ENCODE peak calls at places on chromosomes 16 and 17, in ten cellular contexts. One of them, this sample, is unnamed.

GRCh38 chr17:17416007-17416399 is 60.8 kb upstream of the MED9 start:
- DNase-seq in sigmoid colon: peak; percentile 40
- DNase-seq in H7: peak; percentile 90
- DNase-seq in HFF-Myc: no peak
- DNase-seq in substantia nigra: no peak
- DNase-seq in midbrain: peak; percentile 49
- DNase-seq in A549: peak; percentile 86
- DNase-seq in fibroblast of mammary gland: peak; percentile 88
- DNase-seq in stimulated activated CD4-positive, alpha-beta T cell treated with anti-CD3 and anti-CD28 coated beads, Interleukin-1b, Interleukin-23, amount 100 ng/mL, for 24 hours: no peak
- DNase-seq in HuH-7.5: no peak
- DNase-seq in this sample: peak; percentile 84

GRCh38 chr17:67970783-67971182 is 25.5 kb downstream of the C17orf58 start:
- DNase-seq in sigmoid colon: no peak
- DNase-seq in stimulated activated CD4-positive, alpha-beta T cell treated with anti-CD3 and anti-CD28 coated beads, Interleukin-1b, Interleukin-23, amount 100 ng/mL, for 24 hours: no peak
- DNase-seq in midbrain: no peak
- DNase-seq in fibroblast of mammary gland: no peak
- DNase-seq in HFF-Myc: no peak
- DNase-seq in HuH-7.5: no peak
- DNase-seq in substantia nigra: no peak
- DNase-seq in H7: no peak
- DNase-seq in A549: no peak
- DNase-seq in this sample: no peak

GRCh38 chr16:79261461-79261860 is 339.1 kb downstream of the MAF start:
- DNase-seq in H7: peak; percentile 75
- DNase-seq in A549: no peak
- DNase-seq in HFF-Myc: no peak
- DNase-seq in midbrain: peak; percentile 4
- DNase-seq in substantia nigra: no peak
- DNase-seq in sigmoid colon: no peak
- DNase-seq in HuH-7.5: peak; percentile 50
- DNase-seq in stimulated activated CD4-positive, alpha-beta T cell treated with anti-CD3 and anti-CD28 coated beads, Interleukin-1b, Interleukin-23, amount 100 ng/mL, for 24 hours: peak; percentile 34
- DNase-seq in fibroblast of mammary gland: no peak
- DNase-seq in this sample: peak; percentile 70

GRCh38 chr17:57747221-57748017 is 2.3 kb upstream of the CCDC182 start:
- DNase-seq in fibroblast of mammary gland: peak; percentile 69
- DNase-seq in sigmoid colon: no peak
- DNase-seq in stimulated activated CD4-positive, alpha-beta T cell treated with anti-CD3 and anti-CD28 coated beads, Interleukin-1b, Interleukin-23, amount 100 ng/mL, for 24 hours: no peak
- DNase-seq in A549: peak; percentile 84
- DNase-seq in H7: peak; percentile 84
- DNase-seq in HFF-Myc: peak; percentile 37
- DNase-seq in HuH-7.5: peak; percentile 80
- DNase-seq in substantia nigra: no peak
- DNase-seq in midbrain: peak; percentile 48
- DNase-seq in this sample: peak; percentile 68

GRCh38 chr17:49880291-49881053 is 32.6 kb upstream of the TAC4 start:
- DNase-seq in stimulated activated CD4-positive, alpha-beta T cell treated with anti-CD3 and anti-CD28 coated beads, Interleukin-1b, Interleukin-23, amount 100 ng/mL, for 24 hours: peak; percentile 62
- DNase-seq in HuH-7.5: peak; percentile 97
- DNase-seq in fibroblast of mammary gland: peak; percentile 50
- DNase-seq in midbrain: peak; percentile 42
- DNase-seq in A549: peak; percentile 99
- DNase-seq in H7: peak; percentile 99
- DNase-seq in substantia nigra: no peak
- DNase-seq in sigmoid colon: peak; percentile 82
- DNase-seq in HFF-Myc: no peak
- DNase-seq in this sample: peak; percentile 97

GRCh38 chr16:31107465-31107867 is 720 bp upstream of the BCKDK start:
- DNase-seq in midbrain: no peak
- DNase-seq in substantia nigra: no peak
- DNase-seq in HuH-7.5: no peak
- DNase-seq in stimulated activated CD4-positive, alpha-beta T cell treated with anti-CD3 and anti-CD28 coated beads, Interleukin-1b, Interleukin-23, amount 100 ng/mL, for 24 hours: peak; percentile 31
- DNase-seq in A549: no peak
- DNase-seq in H7: peak; percentile 29
- DNase-seq in sigmoid colon: no peak
- DNase-seq in HFF-Myc: no peak
- DNase-seq in fibroblast of mammary gland: no peak
- DNase-seq in this sample: no peak

GRCh38 chr16:78127130-78127529 is 27.7 kb downstream of the WWOX start:
- DNase-seq in fibroblast of mammary gland: peak; percentile 79
- DNase-seq in H7: no peak
- DNase-seq in stimulated activated CD4-positive, alpha-beta T cell treated with anti-CD3 and anti-CD28 coated beads, Interleukin-1b, Interleukin-23, amount 100 ng/mL, for 24 hours: no peak
- DNase-seq in A549: no peak
- DNase-seq in HFF-Myc: no peak
- DNase-seq in midbrain: no peak
- DNase-seq in sigmoid colon: no peak
- DNase-seq in substantia nigra: no peak
- DNase-seq in HuH-7.5: no peak
- DNase-seq in this sample: no peak

GRCh38 chr16:11550651-11551498 is 35.8 kb downstream of the LITAF start:
- DNase-seq in midbrain: no peak
- DNase-seq in HFF-Myc: no peak
- DNase-seq in stimulated activated CD4-positive, alpha-beta T cell treated with anti-CD3 and anti-CD28 coated beads, Interleukin-1b, Interleukin-23, amount 100 ng/mL, for 24 hours: no peak
- DNase-seq in substantia nigra: no peak
- DNase-seq in A549: no peak
- DNase-seq in sigmoid colon: no peak
- DNase-seq in H7: no peak
- DNase-seq in fibroblast of mammary gland: no peak
- DNase-seq in HuH-7.5: no peak
- DNase-seq in this sample: no peak

GRCh38 chr17:17413215-17413792 is 63.5 kb upstream of the MED9 start:
- DNase-seq in midbrain: no peak
- DNase-seq in A549: no peak
- DNase-seq in substantia nigra: no peak
- DNase-seq in HuH-7.5: no peak
- DNase-seq in sigmoid colon: peak; percentile 1
- DNase-seq in HFF-Myc: no peak
- DNase-seq in fibroblast of mammary gland: no peak
- DNase-seq in H7: no peak
- DNase-seq in stimulated activated CD4-positive, alpha-beta T cell treated with anti-CD3 and anti-CD28 coated beads, Interleukin-1b, Interleukin-23, amount 100 ng/mL, for 24 hours: no peak
- DNase-seq in this sample: no peak

GRCh38 chr17:19470529-19471261 is 59.7 kb downstream of the RNF112 start:
- DNase-seq in stimulated activated CD4-positive, alpha-beta T cell treated with anti-CD3 and anti-CD28 coated beads, Interleukin-1b, Interleukin-23, amount 100 ng/mL, for 24 hours: no peak
- DNase-seq in HFF-Myc: no peak
- DNase-seq in fibroblast of mammary gland: peak; percentile 47
- DNase-seq in midbrain: no peak
- DNase-seq in sigmoid colon: peak; percentile 96
- DNase-seq in substantia nigra: no peak
- DNase-seq in HuH-7.5: no peak
- DNase-seq in H7: peak; percentile 50
- DNase-seq in A549: no peak
- DNase-seq in this sample: no peak

GRCh38 chr17:39939588-39940419 is 12.3 kb downstream of the LRRC3C start:
- DNase-seq in H7: no peak
- DNase-seq in midbrain: no peak
- DNase-seq in substantia nigra: no peak
- DNase-seq in HFF-Myc: peak; percentile 79
- DNase-seq in fibroblast of mammary gland: peak; percentile 96
- DNase-seq in HuH-7.5: no peak
- DNase-seq in stimulated activated CD4-positive, alpha-beta T cell treated with anti-CD3 and anti-CD28 coated beads, Interleukin-1b, Interleukin-23, amount 100 ng/mL, for 24 hours: peak; percentile 36
- DNase-seq in A549: peak; percentile 66
- DNase-seq in sigmoid colon: no peak
- DNase-seq in this sample: no peak

GRCh38 chr16:56637814-56638750 is at the start of gene MT1A:
- DNase-seq in H7: peak; percentile 92
- DNase-seq in stimulated activated CD4-positive, alpha-beta T cell treated with anti-CD3 and anti-CD28 coated beads, Interleukin-1b, Interleukin-23, amount 100 ng/mL, for 24 hours: no peak
- DNase-seq in HFF-Myc: no peak
- DNase-seq in A549: peak; percentile 23
- DNase-seq in sigmoid colon: peak; percentile 87
- DNase-seq in fibroblast of mammary gland: peak; percentile 65
- DNase-seq in midbrain: peak; percentile 44
- DNase-seq in HuH-7.5: peak; percentile 52
- DNase-seq in substantia nigra: no peak
- DNase-seq in this sample: peak; percentile 45

GRCh38 chr16:11792404-11793260 is 4.4 kb downstream of the ZC3H7A start:
- DNase-seq in fibroblast of mammary gland: no peak
- DNase-seq in A549: no peak
- DNase-seq in sigmoid colon: no peak
- DNase-seq in stimulated activated CD4-positive, alpha-beta T cell treated with anti-CD3 and anti-CD28 coated beads, Interleukin-1b, Interleukin-23, amount 100 ng/mL, for 24 hours: no peak
- DNase-seq in HuH-7.5: no peak
- DNase-seq in substantia nigra: no peak
- DNase-seq in midbrain: no peak
- DNase-seq in HFF-Myc: no peak
- DNase-seq in H7: no peak
- DNase-seq in this sample: no peak

GRCh38 chr17:58756246-58757161 is 850 bp downstream of the PPM1E start:
- DNase-seq in H7: peak; percentile 75
- DNase-seq in substantia nigra: no peak
- DNase-seq in fibroblast of mammary gland: no peak
- DNase-seq in HuH-7.5: peak; percentile 61
- DNase-seq in HFF-Myc: no peak
- DNase-seq in A549: no peak
- DNase-seq in stimulated activated CD4-positive, alpha-beta T cell treated with anti-CD3 and anti-CD28 coated beads, Interleukin-1b, Interleukin-23, amount 100 ng/mL, for 24 hours: no peak
- DNase-seq in sigmoid colon: no peak
- DNase-seq in midbrain: peak; percentile 4
- DNase-seq in this sample: peak; percentile 18

This sample was measured in mesendoderm.